ENCODE peak calls at places on chromosomes 3 and 15, in nine cellular contexts. S, X, W, B, Y, Z, I, K and T are unnamed samples. For H3K9me3, the result is how much of the 10 kb centered on the place peaks cover.

GRCh38 chr15:74788716-74789151 is 6.9 kb downstream of the CSK start:
- DNase-seq in S (no peak), X (no peak), W (no peak), B (no peak), Y (peak), Z (no peak), I (peak), K (no peak), T (peak)

GRCh38 chr3:138271189-138271794 is 58.4 kb downstream of the NME9 start:
- DNase-seq in S (no peak), X (no peak), W (no peak), B (no peak), Y (no peak), Z (no peak), I (no peak), K (no peak), T (no peak)

GRCh38 chr15:53260647-53261046 is 470.5 kb upstream of the ONECUT1 start:
- DNase-seq in S (no peak), X (no peak), W (no peak), B (no peak), Y (no peak), Z (no peak), I (no peak), K (no peak), T (no peak)

GRCh38 chr15:68061578-68061977 is 7.5 kb downstream of the PIAS1 start:
- DNase-seq in S (no peak), X (no peak), W (no peak), B (no peak), Y (no peak), Z (no peak), I (no peak), K (no peak), T (no peak)

GRCh38 chr3:186307594-186307993 is 54.4 kb downstream of the DGKG start:
- DNase-seq in S (peak), X (no peak), W (no peak), B (no peak), Y (no peak), Z (no peak), I (no peak), K (peak), T (no peak)

GRCh38 chr15:85924088-85924487 is 129.4 kb upstream of the KLHL25 start:
- DNase-seq in S (no peak), X (no peak), W (no peak), B (no peak), Y (no peak), Z (no peak), I (no peak), K (no peak), T (no peak)

GRCh38 chr3:55090746-55091145 is 162.9 kb upstream of the LRTM1 start:
- DNase-seq in S (no peak), X (no peak), W (no peak), B (no peak), Y (no peak), Z (no peak), I (no peak), K (no peak), T (no peak)

GRCh38 chr3:37630441-37630840 is 231.2 kb upstream of the CTDSPL start:
- DNase-seq in S (no peak), X (no peak), W (no peak), B (no peak), Y (no peak), Z (no peak), I (no peak), K (no peak), T (no peak)

GRCh38 chr3:113214917-113215595 is 3.7 kb downstream of the BOC start:
- DNase-seq in S (no peak), X (no peak), W (no peak), B (no peak), Y (no peak), Z (peak), I (no peak), K (peak), T (no peak)

GRCh38 chr3:132735589-132735988 is 13.4 kb upstream of the NPHP3 start:
- DNase-seq in S (no peak), X (no peak), W (no peak), B (no peak), Y (no peak), Z (no peak), I (no peak), K (no peak), T (no peak)

GRCh38 chr3:129651316-129652202 is 45.1 kb upstream of the PLXND1 start:
- DNase-seq in S (peak), X (no peak), W (peak), B (no peak), Y (no peak), Z (no peak), I (no peak), K (peak), T (no peak)

GRCh38 chr15:62165029-62165792 is at the start of gene C2CD4B:
- DNase-seq in S (no peak), X (no peak), W (peak), B (peak), Y (peak), Z (peak), I (peak), K (no peak), T (peak)
- H3K4me3 ChIP-seq in S (no peak), X (peak), W (peak), B (peak), Y (peak), Z (peak), I (no peak), K (no peak), T (no peak)

GRCh38 chr15:25066708-25067107 is 111.9 kb downstream of the SNRPN start:
- DNase-seq in S (no peak), X (no peak), W (no peak), B (no peak), Y (peak), Z (no peak), I (no peak), K (no peak), T (no peak)

GRCh38 chr15:25067725-25068309 is 113.0 kb downstream of the SNRPN start:
- DNase-seq in S (no peak), X (no peak), W (no peak), B (no peak), Y (peak), Z (no peak), I (no peak), K (no peak), T (no peak)

GRCh38 chr15:25065876-25066275 is 111.1 kb downstream of the SNRPN start:
- DNase-seq in S (no peak), X (no peak), W (no peak), B (no peak), Y (peak), Z (no peak), I (no peak), K (no peak), T (no peak)

GRCh38 chr15:25062551-25063430 is 108.0 kb downstream of the SNRPN start:
- DNase-seq in S (no peak), X (no peak), W (peak), B (no peak), Y (peak), Z (peak), I (no peak), K (no peak), T (no peak)

GRCh38 chr15:25065286-25065685 is 110.5 kb downstream of the SNRPN start:
- DNase-seq in S (no peak), X (no peak), W (no peak), B (no peak), Y (peak), Z (peak), I (no peak), K (no peak), T (no peak)
- H3K9me3 ChIP-seq in S (half or more), X (half or more), W (under half), B (half or more), Y (half or more), Z (half or more), I (half or more), K (half or more), T (half or more)

DNA sequence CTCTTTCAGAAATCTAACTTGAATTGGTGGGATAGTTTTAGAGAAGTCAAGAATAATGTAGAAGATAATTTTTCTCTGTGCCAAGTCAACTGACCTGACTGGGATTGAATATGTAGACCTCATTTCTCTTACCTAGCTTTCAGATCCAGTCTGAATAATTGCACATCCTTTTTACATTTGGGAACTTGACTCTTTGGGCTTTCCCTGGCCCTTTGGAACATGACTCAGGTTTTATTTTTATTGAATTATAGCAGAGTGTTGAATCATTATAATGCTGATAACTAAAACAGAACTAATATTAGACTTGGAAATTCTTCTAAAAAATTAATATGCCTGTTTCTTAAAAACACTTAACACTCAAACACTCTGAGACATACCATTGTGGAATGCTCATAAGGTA is 76.5 kb downstream of the PFN2 start:
- DNase-seq in S (peak), X (no peak), W (no peak), B (no peak), Y (no peak), Z (peak), I (no peak), K (peak), T (no peak)
- H3K4me3 ChIP-seq in S (no peak), X (no peak), W (no peak), B (no peak), Y (no peak), Z (no peak), I (no peak), K (no peak), T (no peak)

DNA sequence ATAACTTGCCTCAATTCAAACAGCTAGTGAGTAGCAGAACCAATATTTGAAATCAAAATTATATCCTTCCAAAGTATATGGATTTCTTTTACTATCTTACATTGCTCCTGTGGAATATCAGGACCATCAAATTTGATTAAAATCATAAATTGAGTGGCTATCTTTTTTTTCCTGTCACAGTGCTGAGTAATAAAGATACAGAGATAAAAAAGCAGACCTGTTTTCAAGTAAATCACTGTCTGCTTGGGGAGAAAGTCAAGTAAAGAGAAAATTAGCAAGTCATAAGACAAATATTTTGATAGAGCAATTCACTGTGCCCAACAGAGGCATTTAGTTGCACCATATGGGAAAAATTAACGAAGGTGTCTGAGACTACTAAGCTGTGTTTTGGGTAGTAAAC is 933.7 kb downstream of the NTRK3 start:
- DNase-seq in S (no peak), X (no peak), W (no peak), B (no peak), Y (no peak), Z (no peak), I (no peak), K (no peak), T (no peak)
- H3K9me3 ChIP-seq in S (under half), X (under half), W (under half), B (under half), Y (under half), Z (under half), I (under half), K (under half), T (under half)